ENCODE peak calls at places on chromosomes 2 and 18, in seven cellular contexts. X is HFFc6, V is GM12864, W is nephron progenitor cell, J is psoas muscle, A is ovary, I is astrocyte. S is an unnamed sample.

GRCh38 chr2:124804014-124804940 is 779.2 kb downstream of the CNTNAP5 start:
- DNase-seq in X (peak), V (no peak), W (peak), J (no peak), A (no peak), I (no peak), S (peak)

GRCh38 chr2:230866704-230867561 is 2.2 kb downstream of the ITM2C start:
- DNase-seq in X (no peak), V (no peak), W (no peak), J (peak), A (no peak), I (no peak), S (no peak)

GRCh38 chr2:181570833-181571661 is 85.9 kb downstream of the CERKL start:
- DNase-seq in X (no peak), V (no peak), W (no peak), J (no peak), A (no peak), I (no peak), S (no peak)

GRCh38 chr18:6017160-6017559 is 121.8 kb upstream of the TMEM200C start:
- DNase-seq in X (no peak), V (no peak), W (no peak), J (no peak), A (no peak), I (peak), S (no peak)

GRCh38 chr2:173663835-173664515 is 301.2 kb downstream of the SP3 start:
- DNase-seq in X (no peak), V (no peak), W (no peak), J (no peak), A (no peak), I (no peak), S (no peak)

GRCh38 chr2:86453838-86454237 is 12.7 kb downstream of the KDM3A start:
- DNase-seq in X (peak), V (no peak), W (no peak), J (no peak), A (peak), I (peak), S (no peak)

GRCh38 chr2:212832211-212833195 is 293.9 kb upstream of the ERBB4 start:
- DNase-seq in X (no peak), V (no peak), W (no peak), J (peak), A (no peak), I (no peak), S (no peak)

GRCh38 chr2:29317077-29317517 is 201.9 kb downstream of the CLIP4 start:
- DNase-seq in X (no peak), V (peak), W (no peak), J (no peak), A (no peak), I (peak), S (no peak)

GRCh38 chr2:239688840-239689239 is 288.0 kb upstream of the HDAC4 start:
- DNase-seq in X (no peak), V (no peak), W (no peak), J (no peak), A (no peak), I (no peak), S (no peak)

GRCh38 chr2:127695491-127696472 is 5.5 kb upstream of the SFT2D3 start:
- DNase-seq in X (peak), V (no peak), W (peak), J (peak), A (no peak), I (peak), S (peak)

GRCh38 chr2:102279391-102279735 is 32.0 kb upstream of the IL1RL1 start:
- DNase-seq in X (no peak), V (no peak), W (no peak), J (no peak), A (no peak), I (no peak), S (no peak)
- TF ChIP-seq CTCF in X (no peak), V (no peak), W (no peak), J (no peak), A (no peak), I (no peak), S (no peak)

DNA sequence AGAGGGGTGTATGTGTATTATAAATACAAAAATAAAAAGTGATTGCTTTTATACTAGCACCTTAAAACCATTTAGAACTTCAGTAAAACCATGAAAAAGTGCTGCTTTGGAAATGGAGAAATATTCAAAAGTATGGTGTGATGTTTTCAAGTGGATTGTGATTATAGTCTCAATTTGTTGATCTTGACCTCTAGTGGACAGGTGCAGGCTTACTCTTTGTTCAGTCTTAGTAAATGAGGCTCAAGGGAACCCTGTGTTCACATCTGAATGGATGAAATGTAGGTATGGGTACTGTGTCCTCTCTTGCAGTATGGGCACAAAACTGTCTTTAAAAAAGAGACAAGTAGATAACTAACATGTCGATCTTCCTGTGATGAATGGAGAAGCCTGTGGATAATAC is 145.8 kb downstream of the MCFD2 start:
- DNase-seq in X (no peak), V (no peak), W (no peak), J (no peak), A (no peak), I (no peak), S (no peak)
- TF ChIP-seq CTCF in X (peak), V (peak), W (no peak), J (peak), A (no peak), I (no peak), S (no peak)

GRCh38 chr2:211349031-211349430 is 792.6 kb downstream of the CPS1 start:
- DNase-seq in X (no peak), V (no peak), W (no peak), J (no peak), A (no peak), I (no peak), S (no peak)

GRCh38 chr2:211344289-211344688 is 787.9 kb downstream of the CPS1 start:
- DNase-seq in X (no peak), V (no peak), W (no peak), J (no peak), A (no peak), I (no peak), S (no peak)

GRCh38 chr2:211351998-211352397 is 795.6 kb downstream of the CPS1 start:
- DNase-seq in X (no peak), V (no peak), W (no peak), J (no peak), A (no peak), I (no peak), S (no peak)

DNA sequence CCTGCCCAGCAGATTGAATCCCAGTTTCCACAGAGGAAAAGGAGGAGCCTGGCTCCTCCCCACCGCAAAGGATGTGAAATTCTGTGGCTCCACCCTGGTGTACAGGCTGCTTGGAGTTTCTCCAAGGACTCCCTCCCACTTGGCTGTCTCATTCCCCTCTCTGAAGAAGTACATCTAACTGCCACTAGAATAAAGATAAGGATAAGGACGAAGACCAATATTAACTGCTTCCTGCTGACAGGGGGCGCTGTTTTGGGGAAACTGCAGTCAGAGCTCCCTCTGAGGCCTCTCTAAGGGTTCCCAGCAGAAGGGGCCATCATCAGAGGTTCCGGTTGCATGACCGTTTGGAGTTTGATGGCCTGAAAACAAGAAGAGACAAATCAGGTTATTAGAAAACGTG is 790.9 kb downstream of the CPS1 start:
- DNase-seq in X (no peak), V (no peak), W (no peak), J (no peak), A (no peak), I (no peak), S (no peak)
- TF ChIP-seq CTCF in X (no peak), V (peak), W (no peak), J (no peak), A (no peak), I (no peak), S (no peak)

DNA sequence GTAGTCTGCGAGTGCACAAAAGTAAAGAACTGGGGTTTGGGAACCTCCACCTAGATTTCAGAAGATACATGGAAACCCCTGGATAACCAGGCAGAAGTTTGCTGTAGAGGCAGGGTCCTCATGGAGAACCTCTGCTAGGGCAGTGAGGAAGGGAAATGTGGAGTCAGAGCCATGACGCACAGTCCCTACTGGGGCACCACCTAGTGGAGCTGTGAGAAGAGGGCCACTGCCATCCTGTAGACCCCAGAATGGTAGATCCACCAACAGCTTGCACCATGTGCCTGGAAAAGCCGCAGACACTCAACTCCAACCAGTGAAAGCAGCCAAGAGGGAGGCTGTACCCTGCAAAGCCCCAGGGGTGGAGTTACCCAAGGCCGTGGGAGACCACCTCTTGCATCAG is 206.4 kb downstream of the PIEZO2 start:
- DNase-seq in X (no peak), V (no peak), W (no peak), J (no peak), A (no peak), I (no peak), S (no peak)
- TF ChIP-seq CTCF in X (peak), V (peak), W (no peak), J (no peak), A (no peak), I (no peak), S (no peak)

GRCh38 chr2:105243961-105244360 is 2.4 kb downstream of the GPR45 start:
- DNase-seq in X (no peak), V (no peak), W (peak), J (no peak), A (no peak), I (no peak), S (peak)
- TF ChIP-seq CTCF in X (peak), V (peak), W (peak), J (no peak), A (no peak), I (peak), S (no peak)

GRCh38 chr2:155377178-155377780 is 678.8 kb downstream of the KCNJ3 start:
- DNase-seq in X (peak), V (no peak), W (no peak), J (no peak), A (no peak), I (peak), S (no peak)

GRCh38 chr2:155368934-155369333 is 670.4 kb downstream of the KCNJ3 start:
- DNase-seq in X (peak), V (no peak), W (no peak), J (no peak), A (no peak), I (no peak), S (no peak)

GRCh38 chr2:155377931-155378444 is 679.5 kb downstream of the KCNJ3 start:
- DNase-seq in X (no peak), V (no peak), W (no peak), J (no peak), A (no peak), I (peak), S (no peak)

GRCh38 chr2:155372969-155373368 is 674.5 kb downstream of the KCNJ3 start:
- DNase-seq in X (no peak), V (no peak), W (no peak), J (no peak), A (no peak), I (peak), S (no peak)
- TF ChIP-seq CTCF in X (peak), V (peak), W (peak), J (peak), A (no peak), I (peak), S (no peak)